ENCODE peak calls at places on chromosomes 11 and 22, in six cellular contexts. O is brain pericyte; A is suprapubic skin; U is NB4; S is tibial nerve; E is naive thymus-derived CD8-positive, alpha-beta T cell. Z is an unnamed sample.

GRCh38 chr11:2779981-2780849 is 80.4 kb upstream of the KCNQ1OT1 start:
- DNase-seq in A (peak), S (peak), O (no peak), U (peak), E (no peak), Z (no peak)

GRCh38 chr11:70313945-70314344 is 43.5 kb downstream of the PPFIA1 start:
- DNase-seq in S (no peak), O (no peak), A (no peak), U (peak), E (no peak), Z (no peak)

GRCh38 chr11:78575478-78575877 is 814 bp upstream of the NARS2 start:
- DNase-seq in O (no peak), S (no peak), U (no peak), E (no peak), A (no peak), Z (no peak)

GRCh38 chr22:29071261-29072045 is 1.4 kb upstream of the KREMEN1 start:
- DNase-seq in S (no peak), O (no peak), E (peak), A (peak), U (peak), Z (no peak)

GRCh38 chr22:21449531-21450319 is 17.5 kb upstream of the TMEM191C start:
- DNase-seq in U (no peak), E (no peak), S (peak), A (peak), O (no peak), Z (no peak)

GRCh38 chr11:86673872-86674750 is 1.7 kb upstream of the ME3 start:
- DNase-seq in U (no peak), A (no peak), O (no peak), E (no peak), S (no peak), Z (no peak)

GRCh38 chr11:75424396-75424795 is 8.6 kb downstream of the KLHL35 start:
- DNase-seq in O (no peak), E (no peak), A (no peak), U (no peak), S (no peak), Z (no peak)

GRCh38 chr11:121063728-121064127 is 37.3 kb upstream of the TECTA start:
- DNase-seq in A (no peak), E (no peak), O (no peak), U (peak), S (no peak), Z (no peak)

GRCh38 chr11:102517670-102518069 is 12.9 kb downstream of the MMP7 start:
- DNase-seq in S (no peak), A (no peak), E (no peak), U (no peak), O (no peak), Z (no peak)

GRCh38 chr11:69509846-69510390 is 28.5 kb downstream of the LINC01488 start:
- DNase-seq in U (no peak), A (no peak), S (no peak), E (no peak), O (no peak), Z (no peak)

GRCh38 chr11:95703059-95703458 is 86.5 kb downstream of the FAM76B start:
- DNase-seq in U (no peak), A (no peak), O (no peak), E (no peak), S (no peak), Z (no peak)

GRCh38 chr11:116333193-116333592 is 439.6 kb downstream of the BUD13 start:
- DNase-seq in E (no peak), A (peak), S (no peak), U (peak), O (no peak), Z (no peak)

GRCh38 chr22:27705391-27706080 is 96.0 kb downstream of the MN1 start:
- DNase-seq in O (no peak), S (no peak), E (no peak), A (no peak), U (no peak), Z (no peak)

GRCh38 chr22:27060188-27060587 is 402.8 kb downstream of the MIAT start:
- DNase-seq in U (no peak), A (no peak), E (no peak), S (no peak), O (no peak), Z (no peak)

GRCh38 chr11:43268161-43268560 is 43.6 kb upstream of the API5 start:
- DNase-seq in A (no peak), E (no peak), O (no peak), U (no peak), S (no peak), Z (no peak)

GRCh38 chr22:23237841-23238240 is 57.5 kb downstream of the BCR start:
- DNase-seq in A (no peak), S (no peak), E (no peak), O (no peak), U (no peak), Z (no peak)

GRCh38 chr11:129605815-129606214 is 209.8 kb upstream of the TMEM45B start:
- DNase-seq in S (no peak), U (no peak), E (no peak), O (no peak), A (no peak), Z (no peak)

GRCh38 chr11:2345050-2345449 is 32.1 kb upstream of the CD81 start:
- DNase-seq in U (no peak), A (peak), O (no peak), E (no peak), S (no peak), Z (no peak)

GRCh38 chr22:36252754-36253522 is at the start of gene APOL1:
- DNase-seq in U (peak), E (peak), A (no peak), O (no peak), S (no peak), Z (no peak)